ENCODE peak calls at places on chromosomes 6 and 20, in six cellular contexts. T is esophagus squamous epithelium, D is fibroblast of pulmonary artery, J is ascending aorta, O is cardiac muscle cell, P is heart right ventricle. W is an unnamed sample.

GRCh38 chr6:44898296-44898930 is 429.7 kb upstream of the RUNX2 start:
- DNase-seq in T (no peak), D (peak; percentile 93), J (no peak), O (no peak), P (no peak), W (peak; percentile 61)

GRCh38 chr6:51753635-51754034 is 333.8 kb downstream of the PKHD1 start:
- DNase-seq in T (no peak), D (no peak), J (no peak), O (peak; percentile 70), P (no peak), W (no peak)

GRCh38 chr20:1879934-1880333 is 15.3 kb upstream of the SIRPA start:
- DNase-seq in T (no peak), D (no peak), J (no peak), O (no peak), P (no peak), W (no peak)

GRCh38 chr20:24634855-24635254 is 165.4 kb downstream of the SYNDIG1 start:
- DNase-seq in T (no peak), D (peak; percentile 89), J (peak; percentile 58), O (peak; percentile 31), P (no peak), W (peak; percentile 90)

GRCh38 chr6:50845499-50846108 is 26.9 kb downstream of the TFAP2B start:
- DNase-seq in T (no peak), D (no peak), J (no peak), O (no peak), P (no peak), W (no peak)

GRCh38 chr6:6584310-6585002 is 4.1 kb upstream of the LY86 start:
- DNase-seq in T (no peak), D (no peak), J (no peak), O (no peak), P (no peak), W (no peak)

GRCh38 chr20:44182135-44182765 is 4.7 kb downstream of the JPH2 start:
- DNase-seq in T (no peak), D (no peak), J (no peak), O (peak; percentile 43), P (no peak), W (no peak)

GRCh38 chr6:168318579-168319278 is 848 bp downstream of the DACT2 start:
- DNase-seq in T (no peak), D (no peak), J (no peak), O (no peak), P (no peak), W (no peak)

GRCh38 chr6:3231213-3232016 is 4.0 kb upstream of the TUBB2B start:
- DNase-seq in T (no peak), D (peak; percentile 72), J (peak; percentile 79), O (peak; percentile 81), P (peak; percentile 84), W (peak; percentile 54)

GRCh38 chr6:155014137-155014536 is 19.0 kb downstream of the TIAM2 start:
- DNase-seq in T (no peak), D (no peak), J (no peak), O (no peak), P (no peak), W (no peak)

DNA sequence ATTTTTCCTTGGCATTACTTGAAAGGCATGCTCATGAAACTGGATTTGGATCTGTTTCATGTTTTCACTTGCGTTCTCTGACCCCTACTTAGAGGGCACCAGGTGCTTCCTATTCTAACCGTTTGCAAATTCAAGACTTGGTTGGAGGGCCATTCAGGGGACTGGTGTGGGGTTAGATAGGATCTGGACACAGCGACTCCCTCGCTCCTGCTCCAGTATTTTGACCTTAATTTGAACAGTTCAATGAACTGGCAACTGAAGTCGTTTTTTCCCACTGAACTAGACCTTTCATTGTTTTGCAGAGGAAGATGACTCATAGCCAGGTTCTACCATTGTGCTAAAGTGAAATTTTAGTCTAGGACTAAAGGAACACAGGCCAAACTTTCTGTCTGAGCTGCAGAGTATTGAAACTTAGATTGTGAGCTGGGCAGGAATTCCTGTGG is 64.6 kb downstream of the UTRN start:
- DNase-seq in T (no peak), D (peak; percentile 90), J (no peak), O (no peak), P (peak; percentile 56), W (peak; percentile 64)
- H3K4me3 ChIP-seq in T (peak overlapping the region; percentile 31), D (peak overlapping the region; percentile 36), J (no peak overlapping the region), O (no peak overlapping the region), P (no peak overlapping the region), W (no peak overlapping the region)

DNA sequence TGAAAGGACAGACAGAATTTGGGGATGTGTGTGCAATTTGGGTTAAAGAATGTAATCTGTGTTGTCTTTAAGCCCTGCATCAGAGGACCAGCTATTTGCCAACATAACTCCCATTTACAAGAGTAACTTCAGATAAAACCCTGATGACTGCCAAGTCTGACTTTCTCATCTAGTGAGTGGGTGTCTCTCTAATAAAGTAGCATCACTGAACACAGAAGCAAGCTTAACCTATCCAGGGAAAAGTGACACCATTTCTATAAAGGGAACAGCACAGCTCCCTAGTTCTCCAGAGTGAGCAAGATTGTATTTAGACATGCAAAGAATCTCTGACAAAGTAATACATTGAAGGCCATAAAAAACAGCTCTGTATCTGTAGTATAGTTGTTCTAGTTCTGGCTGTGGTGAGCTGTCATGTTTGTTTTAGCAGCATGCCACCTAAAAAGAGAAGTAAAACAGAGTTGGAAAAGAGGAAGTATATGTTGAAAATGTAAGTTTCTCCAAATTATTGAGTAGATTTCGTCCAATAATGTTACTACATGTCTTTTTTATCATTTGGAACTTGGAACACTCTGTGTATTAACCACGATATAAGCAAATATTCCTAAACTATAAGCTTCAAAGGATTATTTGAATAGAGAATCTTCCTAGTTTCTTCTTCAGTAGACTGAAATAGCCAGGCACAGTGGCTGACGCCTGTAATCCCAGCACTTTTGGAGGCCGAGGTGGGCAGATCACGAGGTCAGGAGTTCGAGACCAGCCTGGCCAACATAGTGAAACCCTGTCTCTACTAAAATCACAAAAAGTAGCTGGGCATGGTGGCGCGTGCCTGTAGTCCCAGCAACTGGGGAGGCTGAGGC is 8.8 kb upstream of the PIM1 start:
- DNase-seq in T (no peak), D (peak; percentile 85), J (no peak), O (no peak), P (no peak), W (peak; percentile 77)
- H3K4me3 ChIP-seq in T (no peak overlapping the region), D (no peak overlapping the region), J (no peak overlapping the region), O (no peak overlapping the region), P (no peak overlapping the region), W (no peak overlapping the region)

GRCh38 chr6:134738486-134738885 is 211.4 kb downstream of the ALDH8A1 start:
- DNase-seq in T (no peak), D (no peak), J (no peak), O (no peak), P (no peak), W (no peak)

GRCh38 chr6:134739299-134740090 is 210.4 kb downstream of the ALDH8A1 start:
- DNase-seq in T (no peak), D (peak; percentile 50), J (no peak), O (no peak), P (no peak), W (peak; percentile 54)

GRCh38 chr6:134741193-134741521 is 208.7 kb downstream of the ALDH8A1 start:
- DNase-seq in T (no peak), D (no peak), J (no peak), O (peak; percentile 9), P (no peak), W (no peak)

GRCh38 chr6:134744301-134744700 is 205.6 kb downstream of the ALDH8A1 start:
- DNase-seq in T (no peak), D (no peak), J (no peak), O (peak; percentile 52), P (no peak), W (peak; percentile 12)

GRCh38 chr6:134740473-134741192 is 209.3 kb downstream of the ALDH8A1 start:
- DNase-seq in T (no peak), D (peak; percentile 50), J (no peak), O (no peak), P (no peak), W (peak; percentile 61)
- H3K4me3 ChIP-seq in T (no peak overlapping the region), D (no peak overlapping the region), J (no peak overlapping the region), O (no peak overlapping the region), P (no peak overlapping the region), W (no peak overlapping the region)

DNA sequence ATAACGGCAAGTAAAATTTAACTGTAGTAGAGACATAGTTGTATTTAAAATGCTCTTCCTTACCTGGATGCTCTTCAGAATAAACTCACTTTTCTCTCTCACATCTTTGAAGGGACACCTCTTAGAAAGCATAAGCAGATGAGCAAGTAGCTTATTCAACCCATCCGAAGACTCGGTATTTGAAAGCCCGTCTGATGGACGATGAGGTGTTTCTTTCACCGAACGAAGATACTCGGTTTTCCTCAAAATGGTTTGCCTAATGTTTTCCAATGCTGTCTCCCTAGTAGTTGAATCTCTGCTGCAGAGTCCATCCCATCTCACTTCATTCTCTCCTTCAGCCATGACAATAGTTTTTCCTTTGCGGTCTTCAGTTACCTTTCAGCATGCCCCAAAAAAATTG is 914 bp downstream of the SESN1 start:
- DNase-seq in T (no peak), D (no peak), J (no peak), O (no peak), P (no peak), W (peak; percentile 21)
- H3K4me3 ChIP-seq in T (peak overlapping the region; percentile 84), D (peak overlapping the region; percentile 71), J (peak overlapping the region; percentile 64), O (peak overlapping the region; percentile 67), P (peak overlapping the region; percentile 68), W (peak overlapping the region; percentile 86)

GRCh38 chr6:14252271-14252850 is 134.8 kb downstream of the CD83 start:
- DNase-seq in T (no peak), D (no peak), J (no peak), O (no peak), P (no peak), W (no peak)
- H3K4me3 ChIP-seq in T (no peak overlapping the region), D (no peak overlapping the region), J (no peak overlapping the region), O (no peak overlapping the region), P (no peak overlapping the region), W (no peak overlapping the region)

GRCh38 chr20:63952210-63952535 is 4.0 kb downstream of the UCKL1 start:
- DNase-seq in T (no peak), D (no peak), J (no peak), O (no peak), P (no peak), W (no peak)

GRCh38 chr20:63953764-63954429 is 2.3 kb downstream of the UCKL1 start:
- DNase-seq in T (no peak), D (no peak), J (no peak), O (no peak), P (no peak), W (no peak)

GRCh38 chr20:63950701-63951397 is 5.4 kb downstream of the UCKL1 start:
- DNase-seq in T (no peak), D (no peak), J (no peak), O (peak; percentile 77), P (no peak), W (no peak)

GRCh38 chr20:63952769-63953168 is 3.4 kb downstream of the UCKL1 start:
- DNase-seq in T (no peak), D (no peak), J (no peak), O (no peak), P (no peak), W (no peak)

GRCh38 chr20:63951398-63952209 is 4.6 kb downstream of the UCKL1 start:
- DNase-seq in T (no peak), D (no peak), J (no peak), O (no peak), P (peak; percentile 61), W (no peak)
- H3K4me3 ChIP-seq in T (peak overlapping the region; percentile 21), D (no peak overlapping the region), J (no peak overlapping the region), O (no peak overlapping the region), P (peak overlapping the region; percentile 43), W (no peak overlapping the region)